ENCODE peak calls at places on chromosome 12, in six cellular contexts. One of them, this sample, is unnamed.

GRCh38 chr12:56153291-56154065 is 1.1 kb downstream of the MYL6B start:
- DNase-seq in HS-27A: no peak
- DNase-seq in NCI-H2029: no peak
- DNase-seq in Calu3: no peak
- DNase-seq in NCI-H748 treated with DMSO at 0.1 percent for 48 hours: no peak
- DNase-seq in activated CD4-positive, alpha-beta T cell treated with anti-CD3 and anti-CD28 coated beads, Interleukin-2, amount 10 ng/mL, durations not matched to agents 7 days and 5 days: no peak
- DNase-seq in this sample: no peak

GRCh38 chr12:102990419-102990818 is 32.9 kb downstream of the ASCL1 start:
- DNase-seq in HS-27A: no peak
- DNase-seq in NCI-H2029: no peak
- DNase-seq in Calu3: no peak
- DNase-seq in NCI-H748 treated with DMSO at 0.1 percent for 48 hours: no peak
- DNase-seq in activated CD4-positive, alpha-beta T cell treated with anti-CD3 and anti-CD28 coated beads, Interleukin-2, amount 10 ng/mL, durations not matched to agents 7 days and 5 days: no peak
- DNase-seq in this sample: no peak

GRCh38 chr12:124480469-124481256 is 86.7 kb downstream of the NCOR2 start:
- DNase-seq in HS-27A: no peak
- DNase-seq in NCI-H2029: no peak
- DNase-seq in Calu3: peak; percentile 74
- DNase-seq in NCI-H748 treated with DMSO at 0.1 percent for 48 hours: no peak
- DNase-seq in activated CD4-positive, alpha-beta T cell treated with anti-CD3 and anti-CD28 coated beads, Interleukin-2, amount 10 ng/mL, durations not matched to agents 7 days and 5 days: peak; percentile 85
- DNase-seq in this sample: no peak

GRCh38 chr12:84561362-84561761 is 351.2 kb downstream of the SLC6A15 start:
- DNase-seq in HS-27A: no peak
- DNase-seq in NCI-H2029: no peak
- DNase-seq in Calu3: no peak
- DNase-seq in NCI-H748 treated with DMSO at 0.1 percent for 48 hours: no peak
- DNase-seq in activated CD4-positive, alpha-beta T cell treated with anti-CD3 and anti-CD28 coated beads, Interleukin-2, amount 10 ng/mL, durations not matched to agents 7 days and 5 days: no peak
- DNase-seq in this sample: no peak

GRCh38 chr12:2794261-2794735 is 472 bp upstream of the FKBP4 start:
- DNase-seq in HS-27A: no peak
- DNase-seq in NCI-H2029: no peak
- DNase-seq in Calu3: peak; percentile 10
- DNase-seq in NCI-H748 treated with DMSO at 0.1 percent for 48 hours: peak; percentile 61
- DNase-seq in activated CD4-positive, alpha-beta T cell treated with anti-CD3 and anti-CD28 coated beads, Interleukin-2, amount 10 ng/mL, durations not matched to agents 7 days and 5 days: no peak
- DNase-seq in this sample: no peak

GRCh38 chr12:49187184-49187583 is 1.7 kb downstream of the TUBA1A start:
- DNase-seq in HS-27A: no peak
- DNase-seq in NCI-H2029: peak; percentile 19
- DNase-seq in Calu3: no peak
- DNase-seq in NCI-H748 treated with DMSO at 0.1 percent for 48 hours: peak; percentile 63
- DNase-seq in activated CD4-positive, alpha-beta T cell treated with anti-CD3 and anti-CD28 coated beads, Interleukin-2, amount 10 ng/mL, durations not matched to agents 7 days and 5 days: peak; percentile 11
- DNase-seq in this sample: peak; percentile 31

GRCh38 chr12:29131539-29131938 is 17.5 kb upstream of the FAR2 start:
- DNase-seq in HS-27A: peak; percentile 29
- DNase-seq in NCI-H2029: no peak
- DNase-seq in Calu3: no peak
- DNase-seq in NCI-H748 treated with DMSO at 0.1 percent for 48 hours: no peak
- DNase-seq in activated CD4-positive, alpha-beta T cell treated with anti-CD3 and anti-CD28 coated beads, Interleukin-2, amount 10 ng/mL, durations not matched to agents 7 days and 5 days: no peak
- DNase-seq in this sample: no peak

GRCh38 chr12:114982760-114983159 is 298.8 kb upstream of the TBX3 start:
- DNase-seq in HS-27A: no peak
- DNase-seq in NCI-H2029: no peak
- DNase-seq in Calu3: no peak
- DNase-seq in NCI-H748 treated with DMSO at 0.1 percent for 48 hours: no peak
- DNase-seq in activated CD4-positive, alpha-beta T cell treated with anti-CD3 and anti-CD28 coated beads, Interleukin-2, amount 10 ng/mL, durations not matched to agents 7 days and 5 days: no peak
- DNase-seq in this sample: no peak

GRCh38 chr12:116880213-116880816 is 926 bp downstream of the HRK start:
- DNase-seq in HS-27A: no peak
- DNase-seq in NCI-H2029: no peak
- DNase-seq in Calu3: no peak
- DNase-seq in NCI-H748 treated with DMSO at 0.1 percent for 48 hours: peak; percentile 51
- DNase-seq in activated CD4-positive, alpha-beta T cell treated with anti-CD3 and anti-CD28 coated beads, Interleukin-2, amount 10 ng/mL, durations not matched to agents 7 days and 5 days: no peak
- DNase-seq in this sample: no peak

GRCh38 chr12:63151898-63152700 is 1.1 kb upstream of the AVPR1A start:
- DNase-seq in HS-27A: no peak
- DNase-seq in NCI-H2029: peak; percentile 54
- DNase-seq in Calu3: peak; percentile 68
- DNase-seq in NCI-H748 treated with DMSO at 0.1 percent for 48 hours: peak; percentile 73
- DNase-seq in activated CD4-positive, alpha-beta T cell treated with anti-CD3 and anti-CD28 coated beads, Interleukin-2, amount 10 ng/mL, durations not matched to agents 7 days and 5 days: peak; percentile 12
- DNase-seq in this sample: no peak